ENCODE peak calls at places on chromosomes 2 and 18, in eight cellular contexts. One of them, this sample, is unnamed.

GRCh38 chr2:179274749-179275148 is 10.1 kb upstream of the SESTD1 start:
- DNase-seq in kidney: no peak
- DNase-seq in heart left ventricle: no peak
- DNase-seq in OCI-LY7: peak; percentile 62
- DNase-seq in DND-41: peak; percentile 63
- DNase-seq in Karpas-422: no peak
- DNase-seq in PC-3: no peak
- DNase-seq in astrocyte: no peak
- DNase-seq in this sample: no peak

GRCh38 chr2:233802132-233802815 is 24.1 kb downstream of the MROH2A start:
- DNase-seq in kidney: peak; percentile 22
- DNase-seq in heart left ventricle: no peak
- DNase-seq in OCI-LY7: no peak
- DNase-seq in DND-41: no peak
- DNase-seq in Karpas-422: no peak
- DNase-seq in PC-3: no peak
- DNase-seq in astrocyte: no peak
- DNase-seq in this sample: no peak

GRCh38 chr2:12318427-12319057 is 398.2 kb upstream of the TRIB2 start:
- DNase-seq in kidney: no peak
- DNase-seq in heart left ventricle: no peak
- DNase-seq in OCI-LY7: no peak
- DNase-seq in DND-41: no peak
- DNase-seq in Karpas-422: no peak
- DNase-seq in PC-3: peak; percentile 95
- DNase-seq in astrocyte: peak; percentile 98
- DNase-seq in this sample: no peak

GRCh38 chr2:176686328-176686727 is 417.1 kb downstream of the MTX2 start:
- DNase-seq in kidney: no peak
- DNase-seq in heart left ventricle: no peak
- DNase-seq in OCI-LY7: no peak
- DNase-seq in DND-41: no peak
- DNase-seq in Karpas-422: peak; percentile 55
- DNase-seq in PC-3: no peak
- DNase-seq in astrocyte: no peak
- DNase-seq in this sample: no peak

GRCh38 chr2:136932700-136933099 is 167.4 kb downstream of the THSD7B start:
- DNase-seq in kidney: no peak
- DNase-seq in heart left ventricle: no peak
- DNase-seq in OCI-LY7: peak; percentile 13
- DNase-seq in DND-41: peak; percentile 15
- DNase-seq in Karpas-422: peak; percentile 67
- DNase-seq in PC-3: peak; percentile 61
- DNase-seq in astrocyte: no peak
- DNase-seq in this sample: no peak

GRCh38 chr2:239035361-239035814 is 187.5 kb downstream of the TWIST2 start:
- DNase-seq in kidney: no peak
- DNase-seq in heart left ventricle: no peak
- DNase-seq in OCI-LY7: peak; percentile 35
- DNase-seq in DND-41: peak; percentile 68
- DNase-seq in Karpas-422: peak; percentile 79
- DNase-seq in PC-3: peak; percentile 57
- DNase-seq in astrocyte: no peak
- DNase-seq in this sample: peak; percentile 51

GRCh38 chr2:237403024-237403882 is 10.7 kb downstream of the COL6A3 start:
- DNase-seq in kidney: no peak
- DNase-seq in heart left ventricle: peak; percentile 57
- DNase-seq in OCI-LY7: no peak
- DNase-seq in DND-41: no peak
- DNase-seq in Karpas-422: no peak
- DNase-seq in PC-3: no peak
- DNase-seq in astrocyte: peak; percentile 71
- DNase-seq in this sample: no peak

GRCh38 chr2:123051136-123051535 is 974.0 kb upstream of the CNTNAP5 start:
- DNase-seq in kidney: no peak
- DNase-seq in heart left ventricle: no peak
- DNase-seq in OCI-LY7: no peak
- DNase-seq in DND-41: no peak
- DNase-seq in Karpas-422: no peak
- DNase-seq in PC-3: no peak
- DNase-seq in astrocyte: no peak
- DNase-seq in this sample: no peak

GRCh38 chr2:79723830-79724229 is 211.0 kb downstream of the CTNNA2 start:
- DNase-seq in kidney: no peak
- DNase-seq in heart left ventricle: no peak
- DNase-seq in OCI-LY7: no peak
- DNase-seq in DND-41: no peak
- DNase-seq in Karpas-422: no peak
- DNase-seq in PC-3: peak; percentile 12
- DNase-seq in astrocyte: peak; percentile 100
- DNase-seq in this sample: no peak

GRCh38 chr18:59691046-59691395 is 6.2 kb downstream of the CCBE1 start:
- DNase-seq in kidney: no peak
- DNase-seq in heart left ventricle: no peak
- DNase-seq in OCI-LY7: no peak
- DNase-seq in DND-41: peak; percentile 14
- DNase-seq in Karpas-422: no peak
- DNase-seq in PC-3: peak; percentile 94
- DNase-seq in astrocyte: peak; percentile 72
- DNase-seq in this sample: no peak

GRCh38 chr2:37982147-37982582 is 57.1 kb downstream of the RMDN2 start:
- DNase-seq in kidney: no peak
- DNase-seq in heart left ventricle: peak; percentile 65
- DNase-seq in OCI-LY7: peak; percentile 70
- DNase-seq in DND-41: peak; percentile 59
- DNase-seq in Karpas-422: peak; percentile 88
- DNase-seq in PC-3: peak; percentile 79
- DNase-seq in astrocyte: peak; percentile 16
- DNase-seq in this sample: peak; percentile 64

GRCh38 chr18:6884944-6885343 is 155.4 kb downstream of the ARHGAP28 start:
- DNase-seq in kidney: no peak
- DNase-seq in heart left ventricle: no peak
- DNase-seq in OCI-LY7: no peak
- DNase-seq in DND-41: no peak
- DNase-seq in Karpas-422: no peak
- DNase-seq in PC-3: no peak
- DNase-seq in astrocyte: peak; percentile 20
- DNase-seq in this sample: no peak

GRCh38 chr18:53526092-53526491 is 698.4 kb downstream of the MBD2 start:
- DNase-seq in kidney: no peak
- DNase-seq in heart left ventricle: no peak
- DNase-seq in OCI-LY7: no peak
- DNase-seq in DND-41: no peak
- DNase-seq in Karpas-422: no peak
- DNase-seq in PC-3: no peak
- DNase-seq in astrocyte: no peak
- DNase-seq in this sample: no peak

GRCh38 chr2:180979935-180980184 is 545 bp upstream of the UBE2E3 start:
- DNase-seq in kidney: no peak
- DNase-seq in heart left ventricle: no peak
- DNase-seq in OCI-LY7: no peak
- DNase-seq in DND-41: no peak
- DNase-seq in Karpas-422: no peak
- DNase-seq in PC-3: no peak
- DNase-seq in astrocyte: no peak
- DNase-seq in this sample: no peak

GRCh38 chr18:24651472-24651871 is 191.0 kb downstream of the HRH4 start:
- DNase-seq in kidney: no peak
- DNase-seq in heart left ventricle: no peak
- DNase-seq in OCI-LY7: no peak
- DNase-seq in DND-41: no peak
- DNase-seq in Karpas-422: no peak
- DNase-seq in PC-3: no peak
- DNase-seq in astrocyte: no peak
- DNase-seq in this sample: no peak

GRCh38 chr18:78986018-78986481 is 6.4 kb downstream of the SALL3 start:
- DNase-seq in kidney: no peak
- DNase-seq in heart left ventricle: no peak
- DNase-seq in OCI-LY7: peak; percentile 14
- DNase-seq in DND-41: peak; percentile 42
- DNase-seq in Karpas-422: no peak
- DNase-seq in PC-3: peak; percentile 25
- DNase-seq in astrocyte: peak; percentile 66
- DNase-seq in this sample: no peak

GRCh38 chr2:112343827-112344585 is 68.6 kb downstream of the ZC3H6 start:
- DNase-seq in kidney: no peak
- DNase-seq in heart left ventricle: no peak
- DNase-seq in OCI-LY7: peak; percentile 2
- DNase-seq in DND-41: no peak
- DNase-seq in Karpas-422: no peak
- DNase-seq in PC-3: no peak
- DNase-seq in astrocyte: no peak
- DNase-seq in this sample: no peak

GRCh38 chr2:219225350-219225749 is 4.1 kb downstream of the ATG9A start:
- DNase-seq in kidney: no peak
- DNase-seq in heart left ventricle: no peak
- DNase-seq in OCI-LY7: no peak
- DNase-seq in DND-41: no peak
- DNase-seq in Karpas-422: no peak
- DNase-seq in PC-3: no peak
- DNase-seq in astrocyte: no peak
- DNase-seq in this sample: no peak

GRCh38 chr2:45002661-45003210 is 6.5 kb downstream of the SIX2 start:
- DNase-seq in kidney: no peak
- DNase-seq in heart left ventricle: no peak
- DNase-seq in OCI-LY7: no peak
- DNase-seq in DND-41: no peak
- DNase-seq in Karpas-422: no peak
- DNase-seq in PC-3: no peak
- DNase-seq in astrocyte: no peak
- DNase-seq in this sample: no peak

GRCh38 chr18:65769653-65770052 is 18.8 kb downstream of the CDH7 start:
- DNase-seq in kidney: no peak
- DNase-seq in heart left ventricle: no peak
- DNase-seq in OCI-LY7: no peak
- DNase-seq in DND-41: no peak
- DNase-seq in Karpas-422: no peak
- DNase-seq in PC-3: peak; percentile 48
- DNase-seq in astrocyte: no peak
- DNase-seq in this sample: no peak

GRCh38 chr2:9230881-9231280 is 24.3 kb downstream of the ASAP2 start:
- DNase-seq in kidney: peak; percentile 62
- DNase-seq in heart left ventricle: no peak
- DNase-seq in OCI-LY7: no peak
- DNase-seq in DND-41: no peak
- DNase-seq in Karpas-422: no peak
- DNase-seq in PC-3: no peak
- DNase-seq in astrocyte: no peak
- DNase-seq in this sample: no peak
- H3K4me1 ChIP-seq in kidney: peaks cover 72% of the 10 kb centered on the region
- H3K4me1 ChIP-seq in heart left ventricle: peaks cover 46% of the 10 kb centered on the region
- H3K4me1 ChIP-seq in OCI-LY7: no peaks in the 10 kb centered on the region
- H3K4me1 ChIP-seq in DND-41: no peaks in the 10 kb centered on the region
- H3K4me1 ChIP-seq in Karpas-422: no peaks in the 10 kb centered on the region
- H3K4me1 ChIP-seq in PC-3: peaks cover 73% of the 10 kb centered on the region
- H3K4me1 ChIP-seq in astrocyte: peaks cover 87% of the 10 kb centered on the region
- H3K4me1 ChIP-seq in this sample: peaks cover 100% of the 10 kb centered on the region

GRCh38 chr2:135756692-135757091 is 15.0 kb downstream of the UBXN4 start:
- DNase-seq in kidney: no peak
- DNase-seq in heart left ventricle: no peak
- DNase-seq in OCI-LY7: no peak
- DNase-seq in DND-41: no peak
- DNase-seq in Karpas-422: no peak
- DNase-seq in PC-3: no peak
- DNase-seq in astrocyte: no peak
- DNase-seq in this sample: no peak
- H3K9me3 ChIP-seq in kidney: no peaks in the 10 kb centered on the region
- H3K9me3 ChIP-seq in heart left ventricle: peaks cover 16% of the 10 kb centered on the region
- H3K9me3 ChIP-seq in OCI-LY7: peaks cover 30% of the 10 kb centered on the region
- H3K9me3 ChIP-seq in DND-41: peaks cover 30% of the 10 kb centered on the region
- H3K9me3 ChIP-seq in Karpas-422: no peaks in the 10 kb centered on the region
- H3K9me3 ChIP-seq in PC-3: no peaks in the 10 kb centered on the region
- H3K9me3 ChIP-seq in astrocyte: no peaks in the 10 kb centered on the region
- H3K9me3 ChIP-seq in this sample: peaks cover 20% of the 10 kb centered on the region

GRCh38 chr2:98086491-98087446 is at the start of gene VWA3B:
- DNase-seq in kidney: peak; percentile 87
- DNase-seq in heart left ventricle: peak; percentile 77
- DNase-seq in OCI-LY7: peak; percentile 70
- DNase-seq in DND-41: no peak
- DNase-seq in Karpas-422: peak; percentile 91
- DNase-seq in PC-3: peak; percentile 86
- DNase-seq in astrocyte: peak; percentile 12
- DNase-seq in this sample: peak; percentile 70

GRCh38 chr2:98084869-98085238 is 2.1 kb upstream of the VWA3B start:
- DNase-seq in kidney: no peak
- DNase-seq in heart left ventricle: no peak
- DNase-seq in OCI-LY7: no peak
- DNase-seq in DND-41: no peak
- DNase-seq in Karpas-422: no peak
- DNase-seq in PC-3: no peak
- DNase-seq in astrocyte: no peak
- DNase-seq in this sample: no peak

GRCh38 chr2:98085649-98086048 is 1.3 kb upstream of the VWA3B start:
- DNase-seq in kidney: no peak
- DNase-seq in heart left ventricle: no peak
- DNase-seq in OCI-LY7: no peak
- DNase-seq in DND-41: no peak
- DNase-seq in Karpas-422: no peak
- DNase-seq in PC-3: peak; percentile 6
- DNase-seq in astrocyte: no peak
- DNase-seq in this sample: no peak

GRCh38 chr2:98088261-98088660 is 1.3 kb downstream of the VWA3B start:
- DNase-seq in kidney: no peak
- DNase-seq in heart left ventricle: peak; percentile 34
- DNase-seq in OCI-LY7: peak; percentile 61
- DNase-seq in DND-41: no peak
- DNase-seq in Karpas-422: peak; percentile 70
- DNase-seq in PC-3: no peak
- DNase-seq in astrocyte: no peak
- DNase-seq in this sample: no peak

GRCh38 chr2:98087447-98088065 is 589 bp downstream of the VWA3B start:
- DNase-seq in kidney: no peak
- DNase-seq in heart left ventricle: no peak
- DNase-seq in OCI-LY7: no peak
- DNase-seq in DND-41: no peak
- DNase-seq in Karpas-422: no peak
- DNase-seq in PC-3: no peak
- DNase-seq in astrocyte: no peak
- DNase-seq in this sample: no peak
- H3K4me1 ChIP-seq in kidney: peaks cover 3% of the 10 kb centered on the region
- H3K4me1 ChIP-seq in heart left ventricle: no peaks in the 10 kb centered on the region
- H3K4me1 ChIP-seq in OCI-LY7: peaks cover 37% of the 10 kb centered on the region
- H3K4me1 ChIP-seq in DND-41: peaks cover under 1% of the 10 kb centered on the region
- H3K4me1 ChIP-seq in Karpas-422: peaks cover 31% of the 10 kb centered on the region
- H3K4me1 ChIP-seq in PC-3: peaks cover 9% of the 10 kb centered on the region
- H3K4me1 ChIP-seq in astrocyte: peaks cover 9% of the 10 kb centered on the region
- H3K4me1 ChIP-seq in this sample: peaks cover 19% of the 10 kb centered on the region

DNA sequence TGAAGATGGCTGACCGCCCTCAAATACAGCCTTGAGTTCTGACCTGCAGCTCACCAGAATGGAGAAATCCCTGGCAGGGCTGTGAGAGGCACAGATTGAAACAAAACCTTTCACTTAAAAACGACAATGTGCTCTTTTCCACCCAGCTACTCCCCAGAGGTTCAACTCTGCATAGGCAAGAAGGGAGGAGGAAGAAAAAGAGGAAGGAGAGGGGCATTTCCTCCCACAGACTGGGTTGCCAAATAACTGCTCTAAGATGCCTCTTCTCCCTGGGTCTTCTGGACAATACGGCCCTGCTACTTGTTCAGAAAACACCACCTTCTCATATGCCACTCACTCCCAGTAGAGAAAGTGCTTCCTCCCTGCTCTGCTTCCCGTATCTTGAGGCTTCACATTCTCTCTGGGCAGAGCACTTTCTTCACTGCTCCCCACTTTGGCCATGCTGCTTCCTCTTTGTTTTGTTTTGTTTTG is 136.4 kb upstream of the SLC1A4 start:
- DNase-seq in kidney: no peak
- DNase-seq in heart left ventricle: no peak
- DNase-seq in OCI-LY7: peak; percentile 60
- DNase-seq in DND-41: no peak
- DNase-seq in Karpas-422: peak; percentile 88
- DNase-seq in PC-3: no peak
- DNase-seq in astrocyte: no peak
- DNase-seq in this sample: no peak
- H3K9me3 ChIP-seq in kidney: no peaks in the 10 kb centered on the region
- H3K9me3 ChIP-seq in heart left ventricle: no peaks in the 10 kb centered on the region
- H3K9me3 ChIP-seq in OCI-LY7: no peaks in the 10 kb centered on the region
- H3K9me3 ChIP-seq in DND-41: no peaks in the 10 kb centered on the region
- H3K9me3 ChIP-seq in Karpas-422: no peaks in the 10 kb centered on the region
- H3K9me3 ChIP-seq in PC-3: no peaks in the 10 kb centered on the region
- H3K9me3 ChIP-seq in astrocyte: no peaks in the 10 kb centered on the region
- H3K9me3 ChIP-seq in this sample: no peaks in the 10 kb centered on the region

This sample was measured in left ventricle myocardium inferior.